ENCODE peak calls at places on chromosomes 16 and 17, in nine cellular contexts. O is kidney epithelial cell, S is NCI-H510A treated with DMSO at 0.1 percent for 48 hours, Q is posterior cingulate gyrus, C is AG09309, X is NCI-H446 treated with DMSO at 0.1 percent for 48 hours, R is NCI-H460, Z is GM19239, E is foreskin fibroblast. W is an unnamed sample.

GRCh38 chr16:13543850-13544249 is 376.1 kb upstream of the ERCC4 start:
- DNase-seq in O (no peak), S (peak), Q (no peak), C (no peak), X (no peak), R (no peak), Z (no peak), E (no peak), W (no peak)

GRCh38 chr17:63703556-63704258 is 3.8 kb upstream of the LIMD2 start:
- DNase-seq in O (no peak), S (no peak), Q (no peak), C (no peak), X (no peak), R (no peak), Z (no peak), E (no peak), W (no peak)

GRCh38 chr17:58759522-58759921 is 3.9 kb downstream of the PPM1E start:
- DNase-seq in O (no peak), S (no peak), Q (no peak), C (no peak), X (peak), R (no peak), Z (no peak), E (no peak), W (peak)

GRCh38 chr16:84144301-84144858 is 597 bp downstream of the HSDL1 start:
- DNase-seq in O (no peak), S (peak), Q (peak), C (no peak), X (no peak), R (no peak), Z (peak), E (no peak), W (peak)

GRCh38 chr17:39011907-39012468 is 44.8 kb upstream of the FBXO47 start:
- DNase-seq in O (no peak), S (no peak), Q (no peak), C (no peak), X (no peak), R (no peak), Z (no peak), E (no peak), W (no peak)

GRCh38 chr17:49992933-49993422 is 2.0 kb downstream of the DLX3 start:
- DNase-seq in O (no peak), S (no peak), Q (no peak), C (no peak), X (no peak), R (no peak), Z (no peak), E (no peak), W (no peak)

GRCh38 chr17:67377727-67378443 is 804 bp downstream of the PITPNC1 start:
- DNase-seq in O (no peak), S (peak), Q (no peak), C (no peak), X (no peak), R (no peak), Z (peak), E (no peak), W (peak)

GRCh38 chr17:57091186-57091618 is 6.2 kb downstream of the AKAP1 start:
- DNase-seq in O (no peak), S (no peak), Q (peak), C (no peak), X (peak), R (no peak), Z (no peak), E (no peak), W (peak)

GRCh38 chr16:11297492-11298142 is 16.5 kb upstream of the PRM1 start:
- DNase-seq in O (no peak), S (peak), Q (peak), C (peak), X (peak), R (no peak), Z (peak), E (peak), W (peak)

GRCh38 chr17:48944519-48945260 is at the start of gene SNF8:
- DNase-seq in O (peak), S (peak), Q (peak), C (peak), X (peak), R (peak), Z (peak), E (peak), W (peak)

GRCh38 chr16:83365166-83365565 is 442.6 kb upstream of the HSBP1 start:
- DNase-seq in O (no peak), S (no peak), Q (no peak), C (peak), X (no peak), R (no peak), Z (no peak), E (peak), W (no peak)

GRCh38 chr16:56137269-56137668 is 54.0 kb upstream of the GNAO1 start:
- DNase-seq in O (no peak), S (no peak), Q (no peak), C (no peak), X (no peak), R (no peak), Z (no peak), E (no peak), W (no peak)

GRCh38 chr16:26019885-26020284 is 328.1 kb downstream of the HS3ST4 start:
- DNase-seq in O (no peak), S (peak), Q (no peak), C (no peak), X (no peak), R (no peak), Z (no peak), E (no peak), W (no peak)

GRCh38 chr16:81530814-81531213 is 86.2 kb downstream of the CMIP start:
- DNase-seq in O (no peak), S (no peak), Q (no peak), C (no peak), X (no peak), R (no peak), Z (no peak), E (no peak), W (no peak)

GRCh38 chr17:41413353-41413752 is 11.0 kb downstream of the KRT37 start:
- DNase-seq in O (no peak), S (no peak), Q (no peak), C (no peak), X (no peak), R (no peak), Z (no peak), E (no peak), W (no peak)

W was measured in cerebellum.